ENCODE peak calls at places on chromosomes 1 and 21, in five cellular contexts. One of them, this sample, is unnamed. For H3K9me3, the result is how much of the 10 kb centered on the place peaks cover.

GRCh38 chr21:45279446-45280177 is 8.1 kb downstream of the POFUT2 start:
- DNase-seq in right lobe of liver: peak
- DNase-seq in Peyer's patch: no peak
- DNase-seq in breast epithelium: peak
- DNase-seq in ovary: peak
- DNase-seq in this sample: no peak

GRCh38 chr1:172497230-172497629 is 35.7 kb upstream of the SUCO start:
- DNase-seq in right lobe of liver: no peak
- DNase-seq in Peyer's patch: no peak
- DNase-seq in breast epithelium: peak
- DNase-seq in ovary: peak
- DNase-seq in this sample: no peak

GRCh38 chr1:223140551-223140950 is 2.5 kb downstream of the TLR5 start:
- DNase-seq in right lobe of liver: no peak
- DNase-seq in Peyer's patch: no peak
- DNase-seq in breast epithelium: no peak
- DNase-seq in ovary: no peak
- DNase-seq in this sample: no peak

GRCh38 chr1:180919183-180919700 is 6.5 kb downstream of the KIAA1614 start:
- DNase-seq in right lobe of liver: no peak
- DNase-seq in Peyer's patch: peak
- DNase-seq in breast epithelium: no peak
- DNase-seq in ovary: no peak
- DNase-seq in this sample: no peak

GRCh38 chr1:207282496-207283380 is 38.7 kb upstream of the CD55 start:
- DNase-seq in right lobe of liver: no peak
- DNase-seq in Peyer's patch: peak
- DNase-seq in breast epithelium: no peak
- DNase-seq in ovary: no peak
- DNase-seq in this sample: no peak

GRCh38 chr1:24193046-24193445 is 6.0 kb upstream of the IFNLR1 start:
- DNase-seq in right lobe of liver: no peak
- DNase-seq in Peyer's patch: no peak
- DNase-seq in breast epithelium: no peak
- DNase-seq in ovary: no peak
- DNase-seq in this sample: no peak

GRCh38 chr1:208652300-208653160 is 408.3 kb upstream of the PLXNA2 start:
- DNase-seq in right lobe of liver: peak
- DNase-seq in Peyer's patch: no peak
- DNase-seq in breast epithelium: no peak
- DNase-seq in ovary: peak
- DNase-seq in this sample: no peak

GRCh38 chr1:206905295-206906164 is 8.3 kb downstream of the IL24 start:
- DNase-seq in right lobe of liver: no peak
- DNase-seq in Peyer's patch: no peak
- DNase-seq in breast epithelium: no peak
- DNase-seq in ovary: no peak
- DNase-seq in this sample: no peak

GRCh38 chr1:38235705-38236104 is 189.1 kb upstream of the POU3F1 start:
- DNase-seq in right lobe of liver: no peak
- DNase-seq in Peyer's patch: no peak
- DNase-seq in breast epithelium: no peak
- DNase-seq in ovary: no peak
- DNase-seq in this sample: no peak

GRCh38 chr1:119982006-119982405 is 85.7 kb upstream of the ADAM30 start:
- DNase-seq in right lobe of liver: no peak
- DNase-seq in Peyer's patch: no peak
- DNase-seq in breast epithelium: no peak
- DNase-seq in ovary: no peak
- DNase-seq in this sample: no peak

GRCh38 chr21:17848228-17848627 is 29.1 kb upstream of the C21orf91 start:
- DNase-seq in right lobe of liver: no peak
- DNase-seq in Peyer's patch: no peak
- DNase-seq in breast epithelium: no peak
- DNase-seq in ovary: no peak
- DNase-seq in this sample: no peak

GRCh38 chr1:94044290-94044790 is 76.6 kb downstream of the ABCA4 start:
- DNase-seq in right lobe of liver: peak
- DNase-seq in Peyer's patch: no peak
- DNase-seq in breast epithelium: peak
- DNase-seq in ovary: no peak
- DNase-seq in this sample: peak

GRCh38 chr1:193270996-193271395 is 84.6 kb upstream of the B3GALT2 start:
- DNase-seq in right lobe of liver: no peak
- DNase-seq in Peyer's patch: no peak
- DNase-seq in breast epithelium: no peak
- DNase-seq in ovary: no peak
- DNase-seq in this sample: no peak

GRCh38 chr1:94071956-94072355 is 49.0 kb downstream of the ABCA4 start:
- DNase-seq in right lobe of liver: no peak
- DNase-seq in Peyer's patch: no peak
- DNase-seq in breast epithelium: no peak
- DNase-seq in ovary: no peak
- DNase-seq in this sample: no peak

GRCh38 chr1:41918450-41919043 is at the start of gene HIVEP3:
- DNase-seq in right lobe of liver: no peak
- DNase-seq in Peyer's patch: no peak
- DNase-seq in breast epithelium: no peak
- DNase-seq in ovary: peak
- DNase-seq in this sample: no peak

GRCh38 chr1:220877348-220878095 is 1.7 kb upstream of the HLX start:
- DNase-seq in right lobe of liver: no peak
- DNase-seq in Peyer's patch: no peak
- DNase-seq in breast epithelium: no peak
- DNase-seq in ovary: no peak
- DNase-seq in this sample: no peak

GRCh38 chr1:17199267-17200044 is 5.5 kb upstream of the PADI1 start:
- DNase-seq in right lobe of liver: peak
- DNase-seq in Peyer's patch: peak
- DNase-seq in breast epithelium: peak
- DNase-seq in ovary: no peak
- DNase-seq in this sample: no peak

GRCh38 chr1:243712242-243712641 is 137.8 kb downstream of the AKT3 start:
- DNase-seq in right lobe of liver: no peak
- DNase-seq in Peyer's patch: no peak
- DNase-seq in breast epithelium: no peak
- DNase-seq in ovary: no peak
- DNase-seq in this sample: no peak

GRCh38 chr1:20634594-20635084 is 1.4 kb downstream of the PINK1 start:
- DNase-seq in right lobe of liver: peak
- DNase-seq in Peyer's patch: no peak
- DNase-seq in breast epithelium: peak
- DNase-seq in ovary: no peak
- DNase-seq in this sample: peak

GRCh38 chr1:86704972-86705632 is 726 bp downstream of the SH3GLB1 start:
- DNase-seq in right lobe of liver: peak
- DNase-seq in Peyer's patch: peak
- DNase-seq in breast epithelium: peak
- DNase-seq in ovary: no peak
- DNase-seq in this sample: peak

GRCh38 chr1:89361681-89362080 is 2.2 kb upstream of the GBP6 start:
- DNase-seq in right lobe of liver: no peak
- DNase-seq in Peyer's patch: no peak
- DNase-seq in breast epithelium: no peak
- DNase-seq in ovary: no peak
- DNase-seq in this sample: no peak

GRCh38 chr1:181179980-181180964 is 91.8 kb downstream of the IER5 start:
- DNase-seq in right lobe of liver: no peak
- DNase-seq in Peyer's patch: no peak
- DNase-seq in breast epithelium: no peak
- DNase-seq in ovary: peak
- DNase-seq in this sample: peak

GRCh38 chr1:112925015-112925414 is 31.0 kb downstream of the SLC16A1 start:
- DNase-seq in right lobe of liver: no peak
- DNase-seq in Peyer's patch: no peak
- DNase-seq in breast epithelium: no peak
- DNase-seq in ovary: no peak
- DNase-seq in this sample: no peak

GRCh38 chr1:30705673-30706072 is 17.7 kb downstream of the MATN1 start:
- DNase-seq in right lobe of liver: no peak
- DNase-seq in Peyer's patch: no peak
- DNase-seq in breast epithelium: no peak
- DNase-seq in ovary: no peak
- DNase-seq in this sample: no peak

GRCh38 chr1:1116701-1117468 is 996 bp upstream of the C1orf159 start:
- DNase-seq in right lobe of liver: peak
- DNase-seq in Peyer's patch: no peak
- DNase-seq in breast epithelium: peak
- DNase-seq in ovary: no peak
- DNase-seq in this sample: no peak

GRCh38 chr1:22140681-22141080 is 2.2 kb downstream of the WNT4 start:
- DNase-seq in right lobe of liver: no peak
- DNase-seq in Peyer's patch: no peak
- DNase-seq in breast epithelium: no peak
- DNase-seq in ovary: peak
- DNase-seq in this sample: no peak

GRCh38 chr1:53946252-53947171 is at the start of gene LRRC42:
- DNase-seq in right lobe of liver: no peak
- DNase-seq in Peyer's patch: no peak
- DNase-seq in breast epithelium: peak
- DNase-seq in ovary: no peak
- DNase-seq in this sample: no peak

GRCh38 chr1:53944469-53945182 is 873 bp downstream of the IFT25 start:
- DNase-seq in right lobe of liver: no peak
- DNase-seq in Peyer's patch: no peak
- DNase-seq in breast epithelium: no peak
- DNase-seq in ovary: peak
- DNase-seq in this sample: no peak

GRCh38 chr1:53943490-53944043 is 1.9 kb downstream of the IFT25 start:
- DNase-seq in right lobe of liver: no peak
- DNase-seq in Peyer's patch: no peak
- DNase-seq in breast epithelium: no peak
- DNase-seq in ovary: no peak
- DNase-seq in this sample: no peak

GRCh38 chr1:53945433-53946251 is at the start of gene IFT25:
- DNase-seq in right lobe of liver: peak
- DNase-seq in Peyer's patch: peak
- DNase-seq in breast epithelium: peak
- DNase-seq in ovary: peak
- DNase-seq in this sample: peak

DNA sequence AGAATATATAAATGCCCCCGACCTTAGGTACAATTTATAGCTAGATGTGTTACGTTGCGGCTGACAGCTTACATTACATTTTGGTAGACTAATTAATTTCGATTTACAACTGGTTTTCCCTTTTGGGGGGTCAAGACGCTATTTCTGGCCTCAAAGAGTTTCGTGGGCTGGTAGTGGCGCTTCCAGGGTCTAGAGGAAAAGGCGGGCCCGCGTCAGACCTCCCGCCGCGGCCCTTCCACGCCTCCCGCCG is 391 bp downstream of the IFT25 start:
- DNase-seq in right lobe of liver: no peak
- DNase-seq in Peyer's patch: no peak
- DNase-seq in breast epithelium: no peak
- DNase-seq in ovary: no peak
- DNase-seq in this sample: no peak
- TF ChIP-seq POLR2A in right lobe of liver: no peak
- TF ChIP-seq POLR2A in Peyer's patch: no peak
- TF ChIP-seq POLR2A in breast epithelium: no peak
- TF ChIP-seq POLR2A in ovary: no peak
- TF ChIP-seq POLR2A in this sample: no peak

DNA sequence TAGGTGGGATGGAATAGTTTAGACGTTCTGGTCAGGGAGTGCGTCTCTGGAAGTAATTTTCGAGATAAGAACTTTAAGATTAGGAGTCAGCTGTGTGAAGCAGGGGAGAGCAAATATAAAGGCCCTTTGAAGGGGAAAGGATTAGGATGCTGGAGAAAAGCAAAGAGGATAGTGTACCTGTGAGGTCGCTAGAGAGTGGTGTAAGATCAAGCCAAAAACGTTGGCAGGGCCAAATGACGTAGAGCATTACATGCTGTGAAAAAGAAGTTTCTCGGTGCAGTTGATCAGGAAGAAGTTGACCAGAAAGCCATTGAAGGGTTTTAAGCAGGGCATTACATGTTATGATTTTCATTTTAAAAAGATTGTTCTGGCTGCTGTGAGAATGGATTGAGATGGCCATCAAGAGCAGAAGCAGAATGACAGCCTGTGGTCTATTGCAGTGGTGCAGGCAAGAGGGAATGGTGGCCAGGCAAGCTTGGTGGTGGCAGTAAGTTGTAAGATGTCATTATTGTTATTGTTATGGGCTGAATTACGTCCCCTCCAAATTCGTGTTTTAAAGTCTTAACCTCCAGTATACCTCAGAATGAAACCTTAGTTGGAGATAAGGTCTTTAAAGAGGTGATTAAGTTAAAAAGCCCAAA is 113.6 kb upstream of the KIF26B start:
- DNase-seq in right lobe of liver: no peak
- DNase-seq in Peyer's patch: no peak
- DNase-seq in breast epithelium: no peak
- DNase-seq in ovary: no peak
- DNase-seq in this sample: no peak
- H3K27ac ChIP-seq in right lobe of liver: no peak
- H3K27ac ChIP-seq in Peyer's patch: no peak
- H3K27ac ChIP-seq in breast epithelium: no peak
- H3K27ac ChIP-seq in ovary: no peak
- H3K27ac ChIP-seq in this sample: no peak

GRCh38 chr1:116400780-116401179 is 27.7 kb downstream of the ATP1A1 start:
- DNase-seq in right lobe of liver: no peak
- DNase-seq in Peyer's patch: no peak
- DNase-seq in breast epithelium: no peak
- DNase-seq in ovary: no peak
- DNase-seq in this sample: no peak

GRCh38 chr1:116404699-116405098 is 31.7 kb downstream of the ATP1A1 start:
- DNase-seq in right lobe of liver: no peak
- DNase-seq in Peyer's patch: no peak
- DNase-seq in breast epithelium: no peak
- DNase-seq in ovary: no peak
- DNase-seq in this sample: no peak

GRCh38 chr1:116403506-116404136 is 30.6 kb downstream of the ATP1A1 start:
- DNase-seq in right lobe of liver: no peak
- DNase-seq in Peyer's patch: no peak
- DNase-seq in breast epithelium: no peak
- DNase-seq in ovary: no peak
- DNase-seq in this sample: no peak

GRCh38 chr1:116401646-116402176 is 28.7 kb downstream of the ATP1A1 start:
- DNase-seq in right lobe of liver: no peak
- DNase-seq in Peyer's patch: no peak
- DNase-seq in breast epithelium: no peak
- DNase-seq in ovary: no peak
- DNase-seq in this sample: no peak

DNA sequence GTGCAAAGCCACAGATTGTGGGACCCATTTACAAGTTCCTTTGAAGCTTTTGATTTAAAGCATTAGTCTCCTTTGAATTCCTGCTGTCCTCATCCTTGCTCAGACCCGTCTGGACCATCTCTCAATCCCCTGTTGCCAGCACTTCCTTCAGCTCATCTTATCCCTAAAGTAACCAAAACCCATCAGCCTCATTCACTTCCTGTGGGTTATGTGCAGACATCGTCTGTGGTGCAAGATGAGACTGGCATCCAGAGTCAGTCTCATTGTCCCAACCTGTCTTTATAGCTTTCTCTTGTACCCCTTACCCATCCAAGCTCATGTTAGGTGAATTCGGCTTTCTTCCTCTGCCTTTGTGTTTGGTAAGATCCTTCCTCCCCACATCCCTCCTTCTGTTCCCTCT is 29.3 kb downstream of the ATP1A1 start:
- DNase-seq in right lobe of liver: no peak
- DNase-seq in Peyer's patch: no peak
- DNase-seq in breast epithelium: no peak
- DNase-seq in ovary: no peak
- DNase-seq in this sample: no peak
- H3K9me3 ChIP-seq in right lobe of liver: under half
- H3K9me3 ChIP-seq in Peyer's patch: under half
- H3K9me3 ChIP-seq in breast epithelium: under half
- H3K9me3 ChIP-seq in ovary: under half
- H3K9me3 ChIP-seq in this sample: under half

GRCh38 chr1:234214129-234214910 is 158.9 kb upstream of the COA6 start:
- DNase-seq in right lobe of liver: no peak
- DNase-seq in Peyer's patch: no peak
- DNase-seq in breast epithelium: peak
- DNase-seq in ovary: no peak
- DNase-seq in this sample: peak
- TF ChIP-seq POLR2A in right lobe of liver: no peak
- TF ChIP-seq POLR2A in Peyer's patch: no peak
- TF ChIP-seq POLR2A in breast epithelium: no peak
- TF ChIP-seq POLR2A in ovary: no peak
- TF ChIP-seq POLR2A in this sample: no peak